ENCODE peak calls at places on chromosome X, in ten cellular contexts. I is stimulated activated CD4-positive, alpha-beta T cell treated with anti-CD3 and anti-CD28 coated beads, Interleukin-1b, Interleukin-23, amount 100 ng/mL, for 48 hours; C is ecto neural progenitor cell; M is HEK293T; S is right cardiac atrium; N is HuH-7; Z is NCI-H524 treated with DMSO at 0.1 percent for 48 hours; H is T-cell; J is GM04504; F is GF-D8. T is an unnamed sample.
A peak's percentile ranks its signal among the peaks of the same experiment; 100 is the strongest.

GRCh38 chrX:2609431-2610238 is 81.5 kb upstream of the CD99 start:
- DNase-seq in F (no peak), H (no peak), S (no peak), M (no peak), J (no peak), Z (no peak), C (no peak), I (no peak), N (no peak), T (no peak)

GRCh38 chrX:13387656-13388421 is 68.0 kb upstream of the ATXN3L start:
- DNase-seq in Z (no peak), H (no peak), F (no peak), J (peak; percentile 33), I (peak; percentile 20), N (no peak), C (no peak), M (no peak), S (no peak), T (no peak)

GRCh38 chrX:111519215-111519614 is 7.8 kb downstream of the SERTM2 start:
- DNase-seq in C (peak; percentile 56), N (no peak), H (no peak), J (no peak), M (no peak), S (no peak), F (no peak), Z (peak; percentile 77), I (no peak), T (no peak)

GRCh38 chrX:19842542-19842941 is 44.9 kb downstream of the SH3KBP1 start:
- DNase-seq in C (no peak), S (no peak), Z (no peak), N (no peak), M (no peak), I (no peak), H (no peak), J (no peak), F (no peak), T (no peak)

GRCh38 chrX:2595258-2595657 is 94.5 kb upstream of the DHRSX start:
- DNase-seq in Z (no peak), N (no peak), F (no peak), J (peak; percentile 71), C (no peak), M (no peak), H (no peak), S (no peak), I (no peak), T (no peak)

GRCh38 chrX:72159769-72160168 is 21.8 kb upstream of the PIN4 start:
- DNase-seq in J (no peak), Z (no peak), H (no peak), F (no peak), I (no peak), M (no peak), N (no peak), C (no peak), S (no peak), T (no peak)

GRCh38 chrX:8849945-8850344 is 48.8 kb upstream of the FAM9A start:
- DNase-seq in H (no peak), M (peak; percentile 15), N (peak; percentile 8), I (no peak), F (no peak), S (no peak), J (no peak), Z (no peak), C (no peak), T (no peak)

GRCh38 chrX:111386884-111387283 is 25.1 kb downstream of the DCX start:
- DNase-seq in C (no peak), F (no peak), I (no peak), J (no peak), H (no peak), Z (no peak), M (no peak), S (no peak), N (no peak), T (no peak)

GRCh38 chrX:8988456-8988855 is 45.5 kb downstream of the FAM9B start:
- DNase-seq in Z (no peak), N (peak; percentile 3), S (peak; percentile 35), H (peak; percentile 12), F (no peak), I (peak; percentile 17), C (no peak), J (peak; percentile 35), M (no peak), T (peak; percentile 0)

GRCh38 chrX:41561045-41561444 is 113.9 kb downstream of the NYX start:
- DNase-seq in J (peak; percentile 42), C (no peak), F (peak; percentile 4), I (peak; percentile 35), H (peak; percentile 31), S (no peak), Z (no peak), M (no peak), N (no peak), T (no peak)

GRCh38 chrX:139890991-139891700 is 41.7 kb downstream of the ATP11C start:
- DNase-seq in F (no peak), I (no peak), M (no peak), H (no peak), Z (no peak), C (no peak), S (no peak), J (no peak), N (no peak), T (no peak)

GRCh38 chrX:108642273-108642628 is 94.1 kb downstream of the IRS4 start:
- DNase-seq in N (no peak), H (no peak), Z (no peak), S (no peak), M (no peak), F (no peak), I (no peak), C (no peak), J (no peak), T (no peak)

GRCh38 chrX:119606508-119607389 is 525 bp upstream of the NKRF start:
- DNase-seq in I (no peak), F (peak; percentile 78), H (no peak), Z (no peak), N (peak; percentile 15), J (no peak), C (no peak), M (no peak), S (no peak), T (no peak)

GRCh38 chrX:16664059-16664458 is 14.1 kb downstream of the S100G start:
- DNase-seq in N (no peak), I (no peak), S (no peak), F (no peak), Z (peak; percentile 21), C (no peak), M (no peak), J (no peak), H (no peak), T (no peak)

GRCh38 chrX:140701480-140701879 is 8.1 kb upstream of the LINC00632 start:
- DNase-seq in H (no peak), C (no peak), J (no peak), N (no peak), S (no peak), F (no peak), Z (peak; percentile 20), M (peak; percentile 35), I (no peak), T (no peak)

GRCh38 chrX:2183193-2183725 is 317.5 kb downstream of the DHRSX start:
- DNase-seq in M (no peak), C (no peak), S (no peak), J (no peak), H (no peak), I (no peak), Z (no peak), F (no peak), N (no peak), T (no peak)

GRCh38 chrX:150236304-150236703 is 126.8 kb upstream of the MAMLD1 start:
- DNase-seq in J (no peak), H (no peak), S (no peak), M (no peak), F (no peak), I (no peak), Z (no peak), N (no peak), C (peak; percentile 19), T (no peak)

GRCh38 chrX:119622356-119623232 is 16.4 kb upstream of the NKRF start:
- DNase-seq in M (no peak), I (no peak), S (peak; percentile 41), Z (no peak), N (no peak), F (no peak), H (no peak), J (peak; percentile 39), C (no peak), T (no peak)

GRCh38 chrX:47573334-47574095 is 8.7 kb upstream of the TIMP1 start:
- DNase-seq in J (no peak), C (peak; percentile 74), Z (no peak), F (no peak), M (no peak), H (no peak), S (peak; percentile 61), I (no peak), N (no peak), T (no peak)

GRCh38 chrX:73758253-73758652 is 195.3 kb downstream of the CHIC1 start:
- DNase-seq in F (no peak), C (no peak), H (no peak), N (no peak), J (no peak), S (no peak), M (no peak), Z (no peak), I (no peak), T (no peak)

GRCh38 chrX:140524556-140524955 is 19.7 kb upstream of the SOX3 start:
- DNase-seq in N (no peak), I (no peak), C (no peak), S (no peak), H (no peak), Z (no peak), J (no peak), M (no peak), F (no peak), T (no peak)

GRCh38 chrX:1592128-1592862 is 891 bp downstream of the AKAP17A start:
- DNase-seq in N (no peak), I (no peak), S (no peak), F (peak; percentile 11), C (peak; percentile 54), M (no peak), H (peak; percentile 17), Z (no peak), J (no peak), T (peak; percentile 25)

GRCh38 chrX:12894074-12894691 is 12.2 kb upstream of the TLR8 start:
- DNase-seq in H (peak; percentile 50), S (peak; percentile 15), J (no peak), C (no peak), F (no peak), Z (no peak), M (peak; percentile 34), I (peak; percentile 6), N (peak; percentile 19), T (peak; percentile 28)

GRCh38 chrX:74232859-74233258 is 71.1 kb upstream of the ZCCHC13 start:
- DNase-seq in C (no peak), M (peak; percentile 43), I (no peak), H (no peak), S (no peak), J (no peak), F (no peak), N (no peak), Z (no peak), T (peak; percentile 27)

GRCh38 chrX:38859602-38860001 is 58.3 kb downstream of the MID1IP1 start:
- DNase-seq in I (no peak), N (no peak), S (no peak), C (no peak), Z (no peak), F (no peak), M (no peak), H (no peak), J (no peak), T (no peak)

GRCh38 chrX:15241258-15241657 is 28.6 kb downstream of the ASB9 start:
- DNase-seq in C (no peak), Z (no peak), I (no peak), F (no peak), S (no peak), H (no peak), M (no peak), J (no peak), N (peak; percentile 3), T (no peak)

GRCh38 chrX:69124108-69124507 is 41.1 kb downstream of the PJA1 start:
- DNase-seq in N (no peak), F (no peak), I (no peak), J (no peak), H (no peak), S (no peak), Z (no peak), M (no peak), C (no peak), T (no peak)

GRCh38 chrX:10415704-10416001 is 204.7 kb downstream of the MID1 start:
- DNase-seq in Z (no peak), M (no peak), S (no peak), F (no peak), C (no peak), N (no peak), I (no peak), H (no peak), J (peak; percentile 11), T (no peak)